ENCODE peak calls at places on chromosomes 1 and 21, in eight cellular contexts. V, F, R, O, U, E, J and T are unnamed samples.

GRCh38 chr21:14554948-14555347 is 8.8 kb upstream of the SAMSN1 start:
- DNase-seq in V (no peak), F (no peak), R (no peak), O (peak; percentile 6), U (no peak), E (peak; percentile 43), J (no peak), T (no peak)

GRCh38 chr1:190615818-190616217 is 138.2 kb upstream of the BRINP3 start:
- DNase-seq in V (no peak), F (no peak), R (no peak), O (no peak), U (no peak), E (peak; percentile 26), J (no peak), T (no peak)

GRCh38 chr1:230818881-230819280 is 49.4 kb downstream of the C1orf198 start:
- DNase-seq in V (no peak), F (no peak), R (no peak), O (no peak), U (no peak), E (no peak), J (no peak), T (no peak)

GRCh38 chr1:202479630-202480029 is 131.1 kb downstream of the PPP1R12B start:
- DNase-seq in V (no peak), F (no peak), R (no peak), O (no peak), U (peak; percentile 35), E (no peak), J (no peak), T (no peak)

GRCh38 chr1:56644064-56644940 is 812 bp upstream of the PRKAA2 start:
- DNase-seq in V (no peak), F (no peak), R (no peak), O (peak; percentile 36), U (no peak), E (peak; percentile 47), J (no peak), T (peak; percentile 23)

GRCh38 chr1:68795956-68796355 is 299.1 kb upstream of the DEPDC1 start:
- DNase-seq in V (no peak), F (no peak), R (no peak), O (no peak), U (no peak), E (no peak), J (no peak), T (no peak)

GRCh38 chr21:14273736-14274538 is 58.0 kb downstream of the RBM11 start:
- DNase-seq in V (no peak), F (peak; percentile 74), R (no peak), O (no peak), U (no peak), E (no peak), J (no peak), T (peak; percentile 97)

GRCh38 chr1:27275686-27276085 is 41.3 kb downstream of the WDTC1 start:
- DNase-seq in V (no peak), F (no peak), R (no peak), O (no peak), U (no peak), E (no peak), J (no peak), T (no peak)

GRCh38 chr1:64896546-64896945 is 69.8 kb downstream of the JAK1 start:
- DNase-seq in V (no peak), F (no peak), R (no peak), O (no peak), U (no peak), E (no peak), J (no peak), T (no peak)

GRCh38 chr1:154689063-154689462 is 81.1 kb upstream of the ADAR start:
- DNase-seq in V (no peak), F (no peak), R (no peak), O (peak; percentile 36), U (no peak), E (no peak), J (no peak), T (no peak)

GRCh38 chr21:27532081-27532480 is 565.2 kb upstream of the ADAMTS5 start:
- DNase-seq in V (no peak), F (no peak), R (no peak), O (peak; percentile 52), U (no peak), E (peak; percentile 58), J (no peak), T (peak; percentile 54)

DNA sequence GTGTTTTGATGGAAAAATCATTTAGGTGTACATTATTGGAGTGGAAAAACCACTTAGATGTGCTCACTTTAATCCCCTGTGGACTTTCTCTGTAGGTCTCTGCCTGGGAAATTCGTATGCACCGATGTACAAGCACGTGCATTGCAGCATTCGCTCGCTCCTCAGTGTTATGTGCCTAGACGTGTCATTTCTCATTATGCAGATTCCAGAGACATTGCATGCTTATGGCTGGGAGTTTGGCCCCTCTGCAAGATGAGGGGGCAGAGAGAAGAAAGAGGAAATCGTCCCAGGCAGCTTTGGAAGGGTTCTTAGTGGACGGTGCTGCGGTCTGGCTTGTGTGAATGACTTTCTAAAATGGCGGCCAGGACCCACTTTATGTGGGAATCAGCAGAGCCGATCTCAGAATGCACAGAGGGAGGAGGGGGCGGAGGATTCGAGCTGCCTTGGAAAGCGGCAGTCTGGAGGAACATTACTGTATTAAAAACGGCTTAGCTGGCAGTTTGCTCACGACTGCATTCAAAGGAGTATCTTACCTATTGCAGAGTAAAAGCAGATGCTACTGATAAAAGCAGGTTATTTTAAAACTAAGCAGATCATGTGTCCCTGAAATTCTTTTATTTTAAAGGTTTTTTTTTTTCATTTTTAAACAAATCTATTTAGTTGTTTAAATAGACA is 2.4 kb downstream of the SPEN start:
- DNase-seq in V (peak; percentile 63), F (peak; percentile 50), R (no peak), O (peak; percentile 84), U (peak; percentile 42), E (peak; percentile 54), J (no peak), T (peak; percentile 62)
- H3K4me3 ChIP-seq in V (peak overlapping the region; percentile 94), F (peak overlapping the region; percentile 74), R (peak overlapping the region; percentile 80), O (peak overlapping the region; percentile 89), U (peak overlapping the region; percentile 63), E (peak overlapping the region; percentile 90), J (peak overlapping the region; percentile 74), T (peak overlapping the region; percentile 85)

DNA sequence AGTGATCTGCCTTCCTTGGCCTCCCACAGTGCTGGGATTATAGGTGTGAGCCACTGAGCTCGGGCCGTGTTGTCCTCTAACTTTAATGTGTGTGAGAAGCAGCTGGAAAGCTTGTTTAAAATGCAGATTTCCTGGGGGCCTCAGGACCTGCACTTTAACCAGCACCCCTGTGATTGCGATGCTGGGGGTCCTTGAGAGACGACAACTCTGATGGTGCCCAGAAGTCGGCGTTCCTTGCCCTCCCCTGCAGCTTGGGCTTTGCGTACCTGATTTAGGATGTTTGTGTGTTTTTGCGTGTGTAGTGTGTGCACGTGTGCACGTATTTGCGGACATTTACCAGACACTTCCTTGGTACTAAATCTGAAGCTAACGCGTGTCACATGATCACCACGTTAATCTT is 10.9 kb downstream of the IFNGR2 start:
- DNase-seq in V (no peak), F (no peak), R (no peak), O (no peak), U (no peak), E (no peak), J (no peak), T (no peak)
- H3K27ac ChIP-seq in V (no peak overlapping the region), F (no peak overlapping the region), R (no peak overlapping the region), O (no peak overlapping the region), U (no peak overlapping the region), E (no peak overlapping the region), J (no peak overlapping the region), T (no peak overlapping the region)

GRCh38 chr1:111218947-111219346 is 8.6 kb upstream of the CHI3L2 start:
- DNase-seq in V (no peak), F (no peak), R (no peak), O (no peak), U (no peak), E (no peak), J (no peak), T (no peak)

GRCh38 chr1:111214086-111214801 is 13.3 kb upstream of the CHI3L2 start:
- DNase-seq in V (no peak), F (no peak), R (no peak), O (no peak), U (peak; percentile 15), E (no peak), J (no peak), T (no peak)

GRCh38 chr1:111217183-111217910 is 10.2 kb upstream of the CHI3L2 start:
- DNase-seq in V (no peak), F (no peak), R (no peak), O (no peak), U (no peak), E (no peak), J (no peak), T (no peak)

GRCh38 chr1:111214884-111215283 is 12.6 kb upstream of the CHI3L2 start:
- DNase-seq in V (no peak), F (no peak), R (no peak), O (no peak), U (peak; percentile 9), E (no peak), J (no peak), T (no peak)

GRCh38 chr1:111216751-111217150 is 10.8 kb upstream of the CHI3L2 start:
- DNase-seq in V (no peak), F (no peak), R (no peak), O (no peak), U (no peak), E (no peak), J (no peak), T (no peak)
- H3K4me3 ChIP-seq in V (no peak overlapping the region), F (no peak overlapping the region), R (no peak overlapping the region), O (no peak overlapping the region), U (no peak overlapping the region), E (no peak overlapping the region), J (peak overlapping the region; percentile 26), T (no peak overlapping the region)

GRCh38 chr1:8570435-8570834 is 247.0 kb downstream of the RERE start:
- DNase-seq in V (no peak), F (no peak), R (no peak), O (no peak), U (no peak), E (no peak), J (no peak), T (no peak)
- H3K27ac ChIP-seq in V (peak overlapping the region; percentile 82), F (peak overlapping the region; percentile 37), R (no peak overlapping the region), O (no peak overlapping the region), U (no peak overlapping the region), E (no peak overlapping the region), J (no peak overlapping the region), T (no peak overlapping the region)